ENCODE peak calls at places on chromosome 1, in nine cellular contexts. One of them, this sample, is unnamed.

GRCh38 chr1:66758247-66758755 is 6.0 kb downstream of the DYNLT5 start:
- DNase-seq in DMS53: peak; percentile 77
- DNase-seq in right cardiac atrium: no peak
- DNase-seq in Calu3: no peak
- DNase-seq in NCI-H2029: peak; percentile 68
- DNase-seq in NCI-H1694: peak; percentile 48
- DNase-seq in upper lobe of right lung: no peak
- DNase-seq in AG08396: no peak
- DNase-seq in mesenteric fat pad: no peak
- DNase-seq in this sample: peak; percentile 84

GRCh38 chr1:2933431-2934172 is 87.7 kb upstream of the ACTRT2 start:
- DNase-seq in Calu3: no peak
- DNase-seq in right cardiac atrium: no peak
- DNase-seq in NCI-H1694: no peak
- DNase-seq in NCI-H2029: no peak
- DNase-seq in AG08396: no peak
- DNase-seq in upper lobe of right lung: no peak
- DNase-seq in mesenteric fat pad: no peak
- DNase-seq in DMS53: no peak
- DNase-seq in this sample: no peak

GRCh38 chr1:17207046-17207445 is 2.1 kb downstream of the PADI1 start:
- DNase-seq in upper lobe of right lung: no peak
- DNase-seq in NCI-H1694: no peak
- DNase-seq in Calu3: peak; percentile 57
- DNase-seq in DMS53: peak; percentile 63
- DNase-seq in NCI-H2029: peak; percentile 44
- DNase-seq in right cardiac atrium: peak; percentile 34
- DNase-seq in AG08396: no peak
- DNase-seq in mesenteric fat pad: no peak
- DNase-seq in this sample: no peak

GRCh38 chr1:234342749-234343148 is 30.5 kb upstream of the COA6 start:
- DNase-seq in DMS53: no peak
- DNase-seq in mesenteric fat pad: no peak
- DNase-seq in NCI-H1694: no peak
- DNase-seq in Calu3: no peak
- DNase-seq in AG08396: no peak
- DNase-seq in NCI-H2029: no peak
- DNase-seq in upper lobe of right lung: no peak
- DNase-seq in right cardiac atrium: no peak
- DNase-seq in this sample: no peak

GRCh38 chr1:201778279-201779023 is 50.5 kb upstream of the IPO9 start:
- DNase-seq in upper lobe of right lung: no peak
- DNase-seq in Calu3: no peak
- DNase-seq in DMS53: no peak
- DNase-seq in NCI-H2029: no peak
- DNase-seq in mesenteric fat pad: no peak
- DNase-seq in AG08396: no peak
- DNase-seq in NCI-H1694: no peak
- DNase-seq in right cardiac atrium: no peak
- DNase-seq in this sample: no peak

GRCh38 chr1:230362949-230363348 is 63.2 kb downstream of the PGBD5 start:
- DNase-seq in Calu3: no peak
- DNase-seq in NCI-H2029: no peak
- DNase-seq in NCI-H1694: no peak
- DNase-seq in right cardiac atrium: no peak
- DNase-seq in AG08396: no peak
- DNase-seq in upper lobe of right lung: no peak
- DNase-seq in mesenteric fat pad: no peak
- DNase-seq in DMS53: no peak
- DNase-seq in this sample: no peak

GRCh38 chr1:77762072-77762476 is 2.4 kb upstream of the USP33 start:
- DNase-seq in right cardiac atrium: no peak
- DNase-seq in NCI-H2029: no peak
- DNase-seq in NCI-H1694: no peak
- DNase-seq in mesenteric fat pad: no peak
- DNase-seq in upper lobe of right lung: no peak
- DNase-seq in DMS53: peak; percentile 68
- DNase-seq in Calu3: peak; percentile 42
- DNase-seq in AG08396: peak; percentile 55
- DNase-seq in this sample: no peak

GRCh38 chr1:181208967-181209366 is 120.5 kb downstream of the IER5 start:
- DNase-seq in mesenteric fat pad: no peak
- DNase-seq in DMS53: no peak
- DNase-seq in NCI-H1694: peak; percentile 34
- DNase-seq in AG08396: no peak
- DNase-seq in upper lobe of right lung: no peak
- DNase-seq in NCI-H2029: no peak
- DNase-seq in right cardiac atrium: no peak
- DNase-seq in Calu3: no peak
- DNase-seq in this sample: peak; percentile 14

GRCh38 chr1:174204697-174205308 is 45.5 kb downstream of the RABGAP1L start:
- DNase-seq in DMS53: peak; percentile 68
- DNase-seq in AG08396: no peak
- DNase-seq in upper lobe of right lung: no peak
- DNase-seq in right cardiac atrium: no peak
- DNase-seq in Calu3: peak; percentile 37
- DNase-seq in NCI-H2029: no peak
- DNase-seq in mesenteric fat pad: no peak
- DNase-seq in NCI-H1694: no peak
- DNase-seq in this sample: no peak

GRCh38 chr1:150235436-150235851 is 468 bp downstream of the ANP32E start:
- DNase-seq in upper lobe of right lung: no peak
- DNase-seq in mesenteric fat pad: no peak
- DNase-seq in AG08396: peak; percentile 33
- DNase-seq in DMS53: peak; percentile 61
- DNase-seq in Calu3: no peak
- DNase-seq in NCI-H2029: no peak
- DNase-seq in right cardiac atrium: no peak
- DNase-seq in NCI-H1694: no peak
- DNase-seq in this sample: no peak

GRCh38 chr1:43653893-43654292 is 3.9 kb downstream of the KDM4A start:
- DNase-seq in AG08396: no peak
- DNase-seq in Calu3: no peak
- DNase-seq in DMS53: no peak
- DNase-seq in NCI-H1694: no peak
- DNase-seq in mesenteric fat pad: no peak
- DNase-seq in upper lobe of right lung: no peak
- DNase-seq in right cardiac atrium: no peak
- DNase-seq in NCI-H2029: no peak
- DNase-seq in this sample: no peak

This sample was measured in NCI-H2171.